ENCODE peak calls at places on chromosomes 13 and 19, in ten cellular contexts. X, K, H, N, D, C, M, L, I and P are unnamed samples.

GRCh38 chr13:59360108-59360507 is 803.6 kb downstream of the DIAPH3 start:
- DNase-seq in I (no peak), M (peak), C (no peak), N (no peak), K (no peak), H (no peak), X (peak), L (no peak), D (peak), P (no peak)

GRCh38 chr13:21016487-21016886 is 44.9 kb downstream of the LATS2 start:
- DNase-seq in K (no peak), D (no peak), H (no peak), N (no peak), M (no peak), L (no peak), C (no peak), X (no peak), I (no peak), P (no peak)

GRCh38 chr13:26964278-26965057 is 203.9 kb upstream of the GPR12 start:
- DNase-seq in H (no peak), N (no peak), C (no peak), D (peak), I (peak), L (no peak), X (peak), M (peak), K (no peak), P (no peak)

GRCh38 chr13:114049026-114049425 is 75.2 kb upstream of the C13orf46 start:
- DNase-seq in L (no peak), H (no peak), I (no peak), C (no peak), D (no peak), M (no peak), N (no peak), X (no peak), K (no peak), P (no peak)

GRCh38 chr19:4523306-4524110 is 5.2 kb upstream of the PLIN4 start:
- DNase-seq in N (no peak), I (peak), X (peak), D (peak), K (peak), H (no peak), M (peak), C (peak), L (peak), P (no peak)

GRCh38 chr13:36313047-36313969 is 15.7 kb upstream of the CCDC169 start:
- DNase-seq in L (no peak), C (no peak), I (peak), X (no peak), H (no peak), K (no peak), N (no peak), D (no peak), M (no peak), P (no peak)

GRCh38 chr19:32407004-32407992 is 1.7 kb downstream of the DPY19L3 start:
- DNase-seq in L (no peak), M (no peak), D (peak), H (peak), N (peak), C (no peak), I (peak), K (peak), X (peak), P (no peak)

GRCh38 chr13:88552966-88553365 is 881.8 kb downstream of the SLITRK5 start:
- DNase-seq in D (no peak), L (no peak), K (no peak), H (no peak), I (no peak), X (no peak), M (no peak), C (no peak), N (no peak), P (no peak)

GRCh38 chr13:51728972-51729371 is 75.0 kb downstream of the DHRS12 start:
- DNase-seq in N (no peak), X (peak), L (no peak), M (no peak), C (no peak), D (peak), H (no peak), I (peak), K (no peak), P (no peak)

GRCh38 chr13:100773923-100774641 is 99.5 kb upstream of the TMTC4 start:
- DNase-seq in C (no peak), H (no peak), N (no peak), L (no peak), I (no peak), K (no peak), M (no peak), D (no peak), X (no peak), P (no peak)

GRCh38 chr13:59391696-59392095 is 772.0 kb downstream of the DIAPH3 start:
- DNase-seq in H (no peak), C (no peak), M (peak), L (peak), I (peak), K (peak), N (no peak), X (peak), D (peak), P (peak)

GRCh38 chr13:43558942-43559341 is 227.8 kb downstream of the ENOX1 start:
- DNase-seq in M (no peak), X (no peak), L (no peak), K (no peak), H (no peak), C (peak), N (no peak), I (no peak), D (no peak), P (no peak)

GRCh38 chr13:83798731-83799130 is 83.5 kb downstream of the SLITRK1 start:
- DNase-seq in N (no peak), K (no peak), H (no peak), D (peak), X (peak), C (no peak), L (no peak), I (peak), M (no peak), P (no peak)

GRCh38 chr13:106917024-106917491 is 349.1 kb upstream of the ARGLU1 start:
- DNase-seq in L (no peak), K (no peak), D (peak), N (no peak), C (peak), I (no peak), X (no peak), M (peak), H (no peak), P (no peak)

GRCh38 chr13:61146158-61146557 is 269.5 kb downstream of the PCDH20 start:
- DNase-seq in L (no peak), X (no peak), K (no peak), H (no peak), M (no peak), D (no peak), N (no peak), C (no peak), I (no peak), P (no peak)

GRCh38 chr13:48189122-48189521 is 43.9 kb upstream of the ITM2B start:
- DNase-seq in K (no peak), X (no peak), D (no peak), I (no peak), N (no peak), C (no peak), L (no peak), H (no peak), M (no peak), P (no peak)

GRCh38 chr13:114089341-114089740 is 43.1 kb downstream of the RASA3 start:
- DNase-seq in K (no peak), L (no peak), M (no peak), H (no peak), D (no peak), N (peak), C (no peak), X (no peak), I (no peak), P (no peak)

GRCh38 chr13:49760555-49760954 is 31.9 kb downstream of the KPNA3 start:
- DNase-seq in L (no peak), N (no peak), X (no peak), I (no peak), H (no peak), C (no peak), M (no peak), D (no peak), K (no peak), P (no peak)

GRCh38 chr19:33703438-33703750 is 81.6 kb downstream of the CHST8 start:
- DNase-seq in I (no peak), C (no peak), X (no peak), N (no peak), D (no peak), M (no peak), H (no peak), K (peak), L (no peak), P (no peak)

GRCh38 chr13:37023871-37024270 is 23.3 kb downstream of the EXOSC8 start:
- DNase-seq in K (no peak), D (no peak), N (no peak), M (no peak), H (no peak), C (no peak), L (no peak), I (peak), X (no peak), P (no peak)

GRCh38 chr19:32811151-32811550 is 58.4 kb downstream of the SLC7A9 start:
- DNase-seq in L (peak), I (no peak), H (no peak), N (no peak), C (no peak), X (no peak), K (no peak), M (no peak), D (no peak), P (no peak)

GRCh38 chr13:67224148-67224846 is 5.8 kb downstream of the PCDH9 start:
- DNase-seq in N (peak), X (peak), H (peak), D (peak), M (peak), I (peak), C (peak), K (peak), L (peak), P (peak)

GRCh38 chr13:45367358-45367757 is 26.4 kb upstream of the TPT1 start:
- DNase-seq in I (peak), C (peak), M (peak), D (peak), N (no peak), L (peak), K (no peak), X (peak), H (peak), P (peak)

GRCh38 chr19:12937243-12938053 is 961 bp upstream of the CALR start:
- DNase-seq in M (peak), N (peak), H (no peak), I (no peak), D (no peak), X (no peak), L (no peak), K (peak), C (no peak), P (no peak)

GRCh38 chr19:18157465-18158063 is 4.6 kb downstream of the PIK3R2 start:
- DNase-seq in L (no peak), D (no peak), N (peak), M (no peak), K (peak), H (no peak), C (no peak), I (no peak), X (no peak), P (no peak)

GRCh38 chr13:111627596-111627995 is 307.2 kb downstream of the TEX29 start:
- DNase-seq in D (no peak), N (no peak), X (no peak), H (no peak), M (no peak), L (no peak), I (no peak), K (no peak), C (no peak), P (no peak)

GRCh38 chr13:48403151-48403631 is 9.7 kb downstream of the LPAR6 start:
- DNase-seq in C (no peak), M (no peak), X (peak), I (peak), N (no peak), L (no peak), D (peak), H (no peak), K (no peak), P (no peak)

GRCh38 chr19:20077791-20078463 is at the start of gene ZNF90:
- DNase-seq in C (peak), I (peak), K (peak), N (peak), D (peak), H (peak), M (peak), X (peak), L (peak), P (peak)

GRCh38 chr19:20079487-20079886 is 1.7 kb downstream of the ZNF90 start:
- DNase-seq in H (no peak), L (no peak), C (no peak), D (peak), M (no peak), N (no peak), X (no peak), K (no peak), I (no peak), P (no peak)

GRCh38 chr19:20072936-20073335 is 4.9 kb upstream of the ZNF90 start:
- DNase-seq in X (no peak), C (no peak), D (no peak), I (no peak), L (no peak), K (no peak), M (no peak), H (no peak), N (no peak), P (no peak)

DNA sequence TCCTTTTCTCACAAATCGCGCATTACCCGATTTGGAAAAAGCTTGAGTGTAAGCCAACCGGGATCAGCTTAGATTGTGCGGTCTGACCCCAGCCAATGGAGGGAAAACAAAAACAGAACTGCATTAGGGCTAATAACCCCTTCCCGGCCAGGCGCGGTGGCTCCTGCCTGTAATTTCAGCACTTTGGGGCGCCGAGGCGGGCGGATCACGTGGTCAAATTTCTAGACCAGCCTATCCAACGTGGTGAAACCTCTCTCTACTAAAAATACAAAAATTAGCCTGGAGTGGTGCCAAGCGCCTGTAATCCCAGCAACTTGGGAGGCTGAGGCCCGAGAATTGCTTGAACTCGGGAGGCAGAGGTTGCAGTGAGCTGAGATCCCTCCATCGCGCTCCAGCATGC is 896 bp downstream of the ZNF90 start:
- DNase-seq in N (peak), H (peak), C (peak), L (peak), I (peak), D (peak), X (peak), M (no peak), K (peak), P (no peak)
- H3K4me3 ChIP-seq in N (peak), H (peak), C (peak), L (peak), I (peak), D (peak), X (peak), M (peak), K (peak), P (peak)

GRCh38 chr19:944663-945241 is 18.9 kb downstream of the ARID3A start:
- DNase-seq in L (no peak), D (no peak), X (no peak), I (no peak), K (peak), N (peak), C (no peak), H (no peak), M (no peak), P (no peak)

GRCh38 chr19:948842-949496 is 23.1 kb downstream of the ARID3A start:
- DNase-seq in M (no peak), C (no peak), H (no peak), N (peak), L (no peak), D (no peak), K (no peak), I (no peak), X (no peak), P (no peak)

GRCh38 chr19:947707-948533 is 22.1 kb downstream of the ARID3A start:
- DNase-seq in L (no peak), H (peak), M (peak), D (no peak), C (peak), K (no peak), I (no peak), N (peak), X (no peak), P (no peak)

GRCh38 chr19:945401-946252 is 19.8 kb downstream of the ARID3A start:
- DNase-seq in M (no peak), L (no peak), X (no peak), K (no peak), C (no peak), I (no peak), H (no peak), D (no peak), N (peak), P (no peak)

DNA sequence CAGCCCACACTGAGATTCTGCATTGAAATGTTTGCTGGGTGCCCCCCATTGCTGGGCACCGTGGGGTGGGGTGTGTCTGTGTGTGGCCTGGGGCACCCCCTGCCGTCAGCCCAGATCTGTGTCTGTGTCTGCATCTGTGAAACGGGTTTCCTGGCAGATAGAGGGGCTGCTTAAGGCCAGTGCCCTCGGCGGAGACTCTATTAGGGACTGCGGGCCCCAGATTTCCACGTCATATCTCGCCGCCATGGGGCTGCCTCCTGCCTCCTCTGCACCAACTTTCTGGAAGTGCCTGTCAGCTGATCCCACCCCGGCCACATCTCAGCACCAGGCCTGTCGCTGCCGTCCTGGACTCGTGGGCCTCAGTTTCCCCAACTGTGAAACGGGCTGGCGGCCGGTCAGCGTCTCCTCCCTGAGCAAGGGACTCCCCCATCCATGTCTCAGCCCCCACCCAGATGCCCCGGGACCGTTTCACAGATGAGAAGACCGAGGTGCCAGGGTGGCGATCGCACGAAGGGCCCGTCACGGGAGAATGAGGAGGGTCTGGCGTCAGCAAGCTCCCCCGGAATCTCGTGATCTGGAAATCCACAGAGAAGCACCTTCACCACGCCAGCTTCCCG is 21.4 kb downstream of the ARID3A start:
- DNase-seq in H (no peak), N (peak), M (no peak), K (no peak), I (no peak), D (no peak), X (no peak), C (no peak), L (no peak), P (no peak)
- TF ChIP-seq CTCF in H (no peak), N (no peak), M (no peak), K (no peak), I (no peak), D (no peak), X (no peak), C (no peak), L (no peak), P (no peak)

GRCh38 chr19:2701361-2702169 is 929 bp downstream of the GNG7 start:
- DNase-seq in D (no peak), L (no peak), N (no peak), I (no peak), H (no peak), X (no peak), K (no peak), C (no peak), M (no peak), P (no peak)

GRCh38 chr19:2700660-2701360 is 1.7 kb downstream of the GNG7 start:
- DNase-seq in K (no peak), M (no peak), X (no peak), N (no peak), D (no peak), C (no peak), I (no peak), L (no peak), H (no peak), P (no peak)

GRCh38 chr19:2702170-2703076 is at the start of gene GNG7:
- DNase-seq in H (peak), C (peak), L (peak), K (peak), X (peak), M (peak), I (peak), D (peak), N (peak), P (no peak)

GRCh38 chr19:2703077-2703437 is 563 bp upstream of the GNG7 start:
- DNase-seq in I (no peak), L (no peak), C (no peak), D (no peak), H (no peak), K (no peak), M (no peak), X (no peak), N (no peak), P (no peak)

DNA sequence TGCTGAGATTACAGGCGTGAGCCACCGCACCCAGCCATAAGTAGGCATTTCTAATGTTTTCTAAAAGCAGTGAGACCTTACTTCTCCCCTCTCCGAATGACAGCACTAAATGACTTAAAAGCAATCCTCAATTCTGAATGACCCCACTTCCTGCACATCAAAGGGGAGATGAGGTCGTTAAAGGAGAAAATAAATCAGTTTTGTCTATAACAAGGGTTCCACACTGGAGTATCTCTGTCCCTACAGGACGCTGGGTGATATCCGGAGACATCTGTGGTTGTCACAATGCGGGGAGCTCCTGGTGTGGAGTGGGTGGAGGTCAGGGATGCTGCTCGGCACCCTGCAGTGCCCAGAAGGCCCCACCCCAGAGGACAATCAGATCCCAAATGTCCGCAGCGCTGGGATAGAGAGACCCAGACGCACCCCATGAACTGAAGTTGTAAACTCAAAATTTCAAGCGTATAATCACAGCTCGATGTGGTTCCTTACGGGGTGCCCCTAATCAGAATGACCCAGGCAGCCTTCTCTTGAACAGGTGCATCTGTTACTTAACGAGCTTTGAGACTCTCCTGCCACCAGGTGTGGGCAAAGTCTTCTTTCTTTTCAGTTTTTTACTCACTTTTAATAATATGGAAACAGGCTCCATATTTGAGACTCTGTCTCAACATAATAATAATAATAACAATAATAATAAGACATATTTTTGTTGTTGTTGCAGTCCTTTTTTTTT is 2.9 kb downstream of the GNG7 start:
- DNase-seq in M (no peak), H (no peak), L (no peak), C (no peak), X (no peak), D (no peak), I (no peak), K (no peak), N (no peak), P (no peak)
- H3K4me3 ChIP-seq in M (no peak), H (no peak), L (no peak), C (no peak), X (no peak), D (no peak), I (no peak), K (no peak), N (no peak), P (no peak)

GRCh38 chr19:48405850-48406249 is 12.4 kb downstream of the GRIN2D start:
- DNase-seq in L (peak), M (no peak), K (no peak), H (no peak), N (no peak), D (no peak), C (no peak), X (no peak), I (peak), P (no peak)

GRCh38 chr19:48400018-48400742 is 6.7 kb downstream of the GRIN2D start:
- DNase-seq in L (peak), D (peak), C (peak), N (no peak), I (peak), H (peak), K (peak), M (no peak), X (peak), P (no peak)

GRCh38 chr19:48401277-48401676 is 7.8 kb downstream of the GRIN2D start:
- DNase-seq in K (no peak), C (no peak), L (no peak), N (no peak), M (no peak), D (no peak), I (no peak), H (no peak), X (no peak), P (no peak)

GRCh38 chr19:48405010-48405659 is 11.7 kb downstream of the GRIN2D start:
- DNase-seq in X (no peak), I (no peak), M (no peak), C (no peak), N (no peak), L (no peak), D (no peak), H (no peak), K (no peak), P (no peak)

GRCh38 chr19:48403606-48404005 is 10.1 kb downstream of the GRIN2D start:
- DNase-seq in D (peak), C (no peak), K (peak), L (peak), H (no peak), N (no peak), I (peak), M (no peak), X (peak), P (no peak)
- TF ChIP-seq CTCF in D (no peak), C (no peak), K (no peak), L (no peak), H (no peak), N (no peak), I (no peak), M (no peak), X (no peak), P (no peak)

GRCh38 chr13:29774830-29775229 is 75.6 kb downstream of the UBL3 start:
- DNase-seq in D (no peak), L (no peak), M (no peak), C (no peak), X (no peak), K (no peak), H (no peak), I (no peak), N (no peak), P (no peak)
- H3K4me3 ChIP-seq in D (no peak), L (no peak), M (no peak), C (no peak), X (no peak), K (no peak), H (no peak), I (no peak), N (no peak), P (no peak)